ENCODE peak calls at places on chromosome 12, in five cellular contexts. O is hepatocyte; I is head of caudate nucleus; F is stimulated activated CD4-positive, alpha-beta T cell treated with anti-CD3 and anti-CD28 coated beads, Interleukin-1b, Interleukin-23, amount 100 ng/mL, for 48 hours; L is osteocyte. H is an unnamed sample.
A peak's percentile ranks its signal among the peaks of the same experiment; 100 is the strongest.

GRCh38 chr12:7716391-7716790 is 5.2 kb downstream of the DPPA3 start:
- DNase-seq in O (peak; percentile 19), I (no peak), F (no peak), L (no peak), H (no peak)

GRCh38 chr12:110453569-110454296 is 3.6 kb upstream of the ARPC3 start:
- DNase-seq in O (no peak), I (no peak), F (no peak), L (no peak), H (no peak)

GRCh38 chr12:56122637-56123036 is 4.6 kb downstream of the ZC3H10 start:
- DNase-seq in O (no peak), I (no peak), F (no peak), L (no peak), H (no peak)

GRCh38 chr12:7351177-7351576 is 47.3 kb downstream of the ACSM4 start:
- DNase-seq in O (no peak), I (no peak), F (no peak), L (no peak), H (no peak)

GRCh38 chr12:124626841-124627502 is 59.6 kb upstream of the NCOR2 start:
- DNase-seq in O (peak; percentile 44), I (no peak), F (no peak), L (no peak), H (peak; percentile 84)

GRCh38 chr12:117393656-117394055 is 32.2 kb upstream of the NOS1 start:
- DNase-seq in O (no peak), I (no peak), F (no peak), L (no peak), H (no peak)

GRCh38 chr12:59972941-59973340 is 377.1 kb downstream of the SLC16A7 start:
- DNase-seq in O (no peak), I (no peak), F (no peak), L (no peak), H (no peak)

GRCh38 chr12:92421701-92422100 is 276.1 kb upstream of the BTG1 start:
- DNase-seq in O (peak; percentile 18), I (no peak), F (no peak), L (no peak), H (no peak)